ENCODE peak calls at places on chromosomes 11 and 22, in four cellular contexts. One of them, this sample, is unnamed.

GRCh38 chr11:11770921-11771484 is 70.8 kb upstream of the USP47 start:
- DNase-seq in H1: no peak
- DNase-seq in K562: no peak
- DNase-seq in HepG2: no peak
- DNase-seq in this sample: no peak

GRCh38 chr22:19868773-19869471 is 14.2 kb upstream of the GNB1L start:
- DNase-seq in H1: peak; percentile 49
- DNase-seq in K562: no peak
- DNase-seq in HepG2: no peak
- DNase-seq in this sample: no peak

GRCh38 chr11:446886-447285 is 3.2 kb upstream of the PTDSS2 start:
- DNase-seq in H1: no peak
- DNase-seq in K562: no peak
- DNase-seq in HepG2: no peak
- DNase-seq in this sample: no peak

GRCh38 chr11:78560066-78560597 is 14.5 kb downstream of the NARS2 start:
- DNase-seq in H1: no peak
- DNase-seq in K562: no peak
- DNase-seq in HepG2: no peak
- DNase-seq in this sample: peak; percentile 36

GRCh38 chr11:45354976-45355705 is 69.0 kb upstream of the SYT13 start:
- DNase-seq in H1: peak; percentile 91
- DNase-seq in K562: peak; percentile 73
- DNase-seq in HepG2: no peak
- DNase-seq in this sample: no peak

GRCh38 chr22:25656724-25657123 is 85.3 kb upstream of the MYO18B start:
- DNase-seq in H1: no peak
- DNase-seq in K562: no peak
- DNase-seq in HepG2: no peak
- DNase-seq in this sample: peak; percentile 77

GRCh38 chr11:73174495-73174791 is 32.3 kb upstream of the FCHSD2 start:
- DNase-seq in H1: no peak
- DNase-seq in K562: no peak
- DNase-seq in HepG2: no peak
- DNase-seq in this sample: no peak

GRCh38 chr11:119921571-119921970 is 192.6 kb upstream of the NECTIN1 start:
- DNase-seq in H1: no peak
- DNase-seq in K562: no peak
- DNase-seq in HepG2: no peak
- DNase-seq in this sample: no peak

GRCh38 chr11:77454867-77455655 is 18.8 kb downstream of the PAK1 start:
- DNase-seq in H1: no peak
- DNase-seq in K562: no peak
- DNase-seq in HepG2: no peak
- DNase-seq in this sample: no peak

GRCh38 chr22:38766076-38766777 is 10.4 kb upstream of the SUN2 start:
- DNase-seq in H1: peak; percentile 89
- DNase-seq in K562: peak; percentile 46
- DNase-seq in HepG2: peak; percentile 74
- DNase-seq in this sample: no peak

GRCh38 chr22:36659762-36660509 is 43.6 kb downstream of the CACNG2 start:
- DNase-seq in H1: no peak
- DNase-seq in K562: peak; percentile 85
- DNase-seq in HepG2: peak; percentile 91
- DNase-seq in this sample: no peak

GRCh38 chr22:30427871-30428270 is 2.3 kb downstream of the MTFP1 start:
- DNase-seq in H1: no peak
- DNase-seq in K562: no peak
- DNase-seq in HepG2: no peak
- DNase-seq in this sample: no peak

GRCh38 chr11:76229690-76230240 is 23.5 kb upstream of the WNT11 start:
- DNase-seq in H1: no peak
- DNase-seq in K562: no peak
- DNase-seq in HepG2: no peak
- DNase-seq in this sample: no peak

GRCh38 chr11:118306556-118306955 is 2.0 kb downstream of the CD3E start:
- DNase-seq in H1: no peak
- DNase-seq in K562: no peak
- DNase-seq in HepG2: no peak
- DNase-seq in this sample: no peak

GRCh38 chr22:37197451-37198289 is 9.6 kb upstream of the C1QTNF6 start:
- DNase-seq in H1: no peak
- DNase-seq in K562: no peak
- DNase-seq in HepG2: peak; percentile 86
- DNase-seq in this sample: no peak

GRCh38 chr11:95674669-95675358 is 114.8 kb downstream of the FAM76B start:
- DNase-seq in H1: no peak
- DNase-seq in K562: no peak
- DNase-seq in HepG2: no peak
- DNase-seq in this sample: no peak

GRCh38 chr11:119418759-119419158 is 4.2 kb downstream of the THY1 start:
- DNase-seq in H1: no peak
- DNase-seq in K562: no peak
- DNase-seq in HepG2: no peak
- DNase-seq in this sample: no peak

GRCh38 chr11:63573881-63574855 is 11.0 kb upstream of the PLAAT2 start:
- DNase-seq in H1: no peak
- DNase-seq in K562: peak; percentile 34
- DNase-seq in HepG2: peak; percentile 78
- DNase-seq in this sample: no peak

GRCh38 chr11:73759520-73760065 is 1.3 kb downstream of the RAB6A start:
- DNase-seq in H1: no peak
- DNase-seq in K562: no peak
- DNase-seq in HepG2: no peak
- DNase-seq in this sample: no peak

GRCh38 chr11:33797879-33798278 is 23.6 kb upstream of the FBXO3 start:
- DNase-seq in H1: no peak
- DNase-seq in K562: no peak
- DNase-seq in HepG2: no peak
- DNase-seq in this sample: no peak

GRCh38 chr22:36425977-36426523 is 38.3 kb upstream of the MYH9 start:
- DNase-seq in H1: peak; percentile 50
- DNase-seq in K562: peak; percentile 69
- DNase-seq in HepG2: peak; percentile 74
- DNase-seq in this sample: no peak

GRCh38 chr11:75663808-75664207 is 5.0 kb downstream of the MAP6 start:
- DNase-seq in H1: no peak
- DNase-seq in K562: no peak
- DNase-seq in HepG2: no peak
- DNase-seq in this sample: no peak

GRCh38 chr11:69462106-69463045 is 19.1 kb upstream of the LINC01488 start:
- DNase-seq in H1: no peak
- DNase-seq in K562: no peak
- DNase-seq in HepG2: no peak
- DNase-seq in this sample: no peak

GRCh38 chr22:27241430-27242110 is 560.0 kb downstream of the MN1 start:
- DNase-seq in H1: no peak
- DNase-seq in K562: no peak
- DNase-seq in HepG2: no peak
- DNase-seq in this sample: no peak

GRCh38 chr11:27183672-27184457 is 143.2 kb downstream of the BBOX1 start:
- DNase-seq in H1: no peak
- DNase-seq in K562: peak; percentile 29
- DNase-seq in HepG2: peak; percentile 63
- DNase-seq in this sample: peak; percentile 12

GRCh38 chr22:36417281-36417686 is 29.5 kb upstream of the MYH9 start:
- DNase-seq in H1: no peak
- DNase-seq in K562: no peak
- DNase-seq in HepG2: no peak
- DNase-seq in this sample: no peak

DNA sequence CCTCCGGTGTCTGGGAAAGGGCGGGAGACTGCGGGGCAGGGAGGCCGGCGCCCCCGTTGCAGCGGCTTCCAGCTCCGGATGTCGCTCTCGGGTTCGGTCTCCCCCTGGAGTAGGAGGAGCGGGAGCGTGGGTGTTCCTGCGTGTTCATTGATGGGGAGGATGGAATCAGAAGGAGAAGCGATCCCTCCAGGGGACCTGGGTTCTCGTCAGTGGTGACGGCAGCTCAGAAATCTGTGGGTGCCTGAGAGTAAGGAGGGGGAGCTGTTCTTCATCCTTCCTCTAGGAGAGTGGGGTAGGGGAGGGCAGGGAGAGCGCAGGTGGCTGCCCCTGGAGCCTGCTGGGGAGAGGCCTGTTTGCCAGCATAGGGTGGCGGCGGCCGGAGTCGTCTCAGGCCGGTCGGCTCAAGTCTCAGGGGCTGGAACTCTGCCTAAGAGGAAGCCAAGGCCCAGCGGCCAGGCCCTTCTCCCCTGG is 1.1 kb downstream of the UBASH3B start:
- DNase-seq in H1: no peak
- DNase-seq in K562: no peak
- DNase-seq in HepG2: no peak
- DNase-seq in this sample: no peak
- TF ChIP-seq SRF in H1: no peak
- TF ChIP-seq SRF in K562: no peak
- TF ChIP-seq SRF in HepG2: no peak
- TF ChIP-seq SRF in this sample: no peak

GRCh38 chr11:113521737-113522517 is 46.7 kb upstream of the DRD2 start:
- DNase-seq in H1: no peak
- DNase-seq in K562: no peak
- DNase-seq in HepG2: no peak
- DNase-seq in this sample: no peak
- TF ChIP-seq TAF1 in H1: no peak
- TF ChIP-seq TAF1 in K562: no peak
- TF ChIP-seq TAF1 in HepG2: no peak
- TF ChIP-seq TAF1 in this sample: no peak

DNA sequence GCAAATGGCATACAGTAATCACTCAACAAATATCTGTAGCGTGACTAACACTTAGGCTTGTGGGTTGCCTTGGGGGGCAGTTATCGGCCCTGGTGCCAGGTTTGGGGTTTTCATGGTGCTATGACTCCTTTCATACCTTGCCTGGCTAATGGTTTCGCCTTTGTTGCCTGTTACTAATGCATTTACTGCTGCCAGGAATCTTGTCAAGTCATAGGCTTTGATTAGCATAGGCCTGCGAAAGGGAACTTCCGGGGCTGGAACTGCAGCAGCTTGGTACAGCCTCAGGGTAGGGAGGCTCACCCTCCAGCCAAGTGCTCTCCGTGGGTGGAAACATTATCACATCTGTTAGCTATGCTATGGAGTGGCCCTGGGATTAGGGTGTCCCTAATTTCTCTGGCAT is 13.2 kb downstream of the SLC25A18 start:
- DNase-seq in H1: no peak
- DNase-seq in K562: no peak
- DNase-seq in HepG2: no peak
- DNase-seq in this sample: no peak
- TF ChIP-seq SRF in H1: no peak
- TF ChIP-seq SRF in K562: no peak
- TF ChIP-seq SRF in HepG2: no peak
- TF ChIP-seq SRF in this sample: no peak

DNA sequence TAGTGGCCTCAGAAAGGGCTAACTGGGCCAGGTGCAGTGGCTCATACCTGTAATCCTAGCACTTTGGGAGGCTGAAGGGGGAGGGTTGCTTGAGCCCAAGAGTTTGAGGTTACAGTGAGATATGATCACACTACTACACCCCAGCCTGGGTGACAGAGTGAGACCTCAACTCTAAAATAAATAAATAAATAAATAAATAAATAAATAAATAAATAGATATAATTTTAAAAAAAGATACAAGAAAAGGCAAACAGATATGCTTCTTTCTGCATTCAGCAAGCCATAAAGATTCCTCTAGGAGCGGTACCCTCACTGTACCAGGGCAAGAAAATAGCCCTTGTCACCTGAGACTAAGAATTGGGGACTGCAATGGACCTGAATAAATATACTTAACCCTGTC is 1.3 kb upstream of the RSPH14 start:
- DNase-seq in H1: no peak
- DNase-seq in K562: no peak
- DNase-seq in HepG2: no peak
- DNase-seq in this sample: no peak
- TF ChIP-seq TAF1 in H1: no peak
- TF ChIP-seq TAF1 in K562: no peak
- TF ChIP-seq TAF1 in HepG2: no peak
- TF ChIP-seq TAF1 in this sample: no peak

DNA sequence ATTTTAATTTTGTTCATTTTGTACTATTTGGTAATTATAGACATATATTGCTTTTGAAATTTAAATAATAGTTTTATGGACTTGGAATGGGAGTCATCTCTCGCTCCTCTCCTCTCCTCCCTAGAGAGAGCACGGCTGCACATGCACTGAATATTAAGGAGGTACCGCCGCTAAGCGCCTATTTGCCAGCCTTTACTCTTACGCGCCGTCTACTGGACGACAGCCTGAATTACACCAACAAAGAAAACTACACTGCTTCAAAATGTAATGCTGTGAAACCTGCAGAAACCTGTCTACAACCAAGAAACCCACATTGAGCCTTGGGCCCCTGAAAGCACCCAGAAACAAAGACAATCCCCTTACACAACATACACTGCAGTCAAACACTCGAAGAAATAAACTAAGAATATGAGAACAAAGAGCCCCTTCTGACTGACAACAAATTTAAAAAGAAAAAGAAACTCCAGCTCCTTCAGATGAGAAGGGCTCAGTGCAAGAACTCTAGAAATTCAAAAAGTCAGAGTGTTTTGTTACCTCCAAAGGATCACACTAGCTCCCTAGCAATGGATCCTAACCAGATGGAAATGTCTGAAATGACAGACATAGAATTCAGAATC is 737.2 kb downstream of the LRRC4C start:
- DNase-seq in H1: peak; percentile 72
- DNase-seq in K562: peak; percentile 7
- DNase-seq in HepG2: peak; percentile 15
- DNase-seq in this sample: no peak
- TF ChIP-seq SRF in H1: no peak
- TF ChIP-seq SRF in K562: no peak
- TF ChIP-seq SRF in HepG2: no peak
- TF ChIP-seq SRF in this sample: no peak

GRCh38 chr11:126192386-126192785 is 19.1 kb downstream of the RPUSD4 start:
- DNase-seq in H1: no peak
- DNase-seq in K562: no peak
- DNase-seq in HepG2: no peak
- DNase-seq in this sample: no peak

GRCh38 chr11:126195119-126195518 is 16.3 kb downstream of the RPUSD4 start:
- DNase-seq in H1: no peak
- DNase-seq in K562: no peak
- DNase-seq in HepG2: no peak
- DNase-seq in this sample: no peak

GRCh38 chr11:126193038-126193478 is 18.4 kb downstream of the RPUSD4 start:
- DNase-seq in H1: no peak
- DNase-seq in K562: no peak
- DNase-seq in HepG2: peak; percentile 76
- DNase-seq in this sample: no peak

GRCh38 chr11:126191379-126192073 is 19.9 kb downstream of the RPUSD4 start:
- DNase-seq in H1: no peak
- DNase-seq in K562: no peak
- DNase-seq in HepG2: no peak
- DNase-seq in this sample: no peak

DNA sequence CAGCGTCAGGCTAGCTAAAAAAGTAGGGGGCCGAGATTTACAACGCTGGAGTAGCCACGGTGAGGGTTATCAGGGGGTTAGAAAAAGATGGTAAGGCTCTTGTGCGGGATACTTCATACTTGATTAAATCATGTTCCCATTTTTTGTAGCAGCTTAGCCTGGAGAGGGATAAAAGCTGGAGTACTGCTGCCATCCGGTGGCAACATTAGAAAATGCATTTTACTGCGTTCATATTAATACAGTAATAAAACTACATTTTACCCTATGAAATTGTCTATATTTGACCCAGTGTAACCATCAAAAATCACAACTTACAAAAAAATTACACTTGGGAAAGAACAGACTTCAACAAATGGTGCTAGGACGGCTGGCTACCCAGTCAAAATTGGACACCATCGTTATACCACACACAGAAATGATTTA is 17.3 kb downstream of the RPUSD4 start:
- DNase-seq in H1: peak; percentile 62
- DNase-seq in K562: peak; percentile 56
- DNase-seq in HepG2: peak; percentile 44
- DNase-seq in this sample: no peak
- TF ChIP-seq TAF1 in H1: no peak
- TF ChIP-seq TAF1 in K562: no peak
- TF ChIP-seq TAF1 in HepG2: no peak
- TF ChIP-seq TAF1 in this sample: no peak